ENCODE peak calls at places on chromosomes 11 and 22, in four cellular contexts. One of them, this sample, is unnamed.

GRCh38 chr22:41517172-41518047 is 26.9 kb downstream of the POLR3H start:
- DNase-seq in cardiac muscle cell: peak; percentile 70
- DNase-seq in lung: peak; percentile 77
- DNase-seq in astrocyte: no peak
- DNase-seq in this sample: peak; percentile 52

GRCh38 chr11:38476808-38477565 is 1879.0 kb upstream of the RAG2 start:
- DNase-seq in cardiac muscle cell: no peak
- DNase-seq in lung: no peak
- DNase-seq in astrocyte: peak; percentile 22
- DNase-seq in this sample: no peak

GRCh38 chr22:49975543-49976389 is 15.2 kb downstream of the PIM3 start:
- DNase-seq in astrocyte: peak; percentile 22
- DNase-seq in lung: peak; percentile 27
- DNase-seq in cardiac muscle cell: no peak
- DNase-seq in this sample: no peak

GRCh38 chr22:38872172-38872830 is at the start of gene CBX6:
- DNase-seq in lung: peak; percentile 94
- DNase-seq in astrocyte: peak; percentile 80
- DNase-seq in cardiac muscle cell: peak; percentile 97
- DNase-seq in this sample: peak; percentile 90

GRCh38 chr11:75311858-75312288 is 39.6 kb downstream of the ARRB1 start:
- DNase-seq in cardiac muscle cell: no peak
- DNase-seq in lung: peak; percentile 48
- DNase-seq in astrocyte: no peak
- DNase-seq in this sample: no peak

GRCh38 chr11:112025682-112026081 is 474 bp downstream of the DLAT start:
- DNase-seq in lung: no peak
- DNase-seq in astrocyte: peak; percentile 10
- DNase-seq in cardiac muscle cell: peak; percentile 18
- DNase-seq in this sample: peak; percentile 16

GRCh38 chr22:40009953-40010751 is 15.4 kb downstream of the FAM83F start:
- DNase-seq in astrocyte: no peak
- DNase-seq in cardiac muscle cell: no peak
- DNase-seq in lung: no peak
- DNase-seq in this sample: no peak

GRCh38 chr11:73262851-73263495 is 9.2 kb upstream of the P2RY6 start:
- DNase-seq in cardiac muscle cell: no peak
- DNase-seq in lung: no peak
- DNase-seq in astrocyte: peak; percentile 14
- DNase-seq in this sample: no peak

GRCh38 chr11:91947215-91947614 is 277.4 kb upstream of the FAT3 start:
- DNase-seq in lung: no peak
- DNase-seq in astrocyte: peak; percentile 83
- DNase-seq in cardiac muscle cell: no peak
- DNase-seq in this sample: peak; percentile 49

GRCh38 chr22:27805841-27806240 is 4.3 kb upstream of the MN1 start:
- DNase-seq in lung: no peak
- DNase-seq in astrocyte: no peak
- DNase-seq in cardiac muscle cell: no peak
- DNase-seq in this sample: no peak

GRCh38 chr22:27802389-27803079 is 978 bp upstream of the MN1 start:
- DNase-seq in lung: no peak
- DNase-seq in astrocyte: no peak
- DNase-seq in cardiac muscle cell: no peak
- DNase-seq in this sample: no peak

GRCh38 chr22:27801616-27802388 is at the start of gene MN1:
- DNase-seq in cardiac muscle cell: peak; percentile 77
- DNase-seq in lung: no peak
- DNase-seq in astrocyte: no peak
- DNase-seq in this sample: peak; percentile 57

GRCh38 chr22:27804016-27804415 is 2.5 kb upstream of the MN1 start:
- DNase-seq in cardiac muscle cell: no peak
- DNase-seq in astrocyte: no peak
- DNase-seq in lung: no peak
- DNase-seq in this sample: no peak

DNA sequence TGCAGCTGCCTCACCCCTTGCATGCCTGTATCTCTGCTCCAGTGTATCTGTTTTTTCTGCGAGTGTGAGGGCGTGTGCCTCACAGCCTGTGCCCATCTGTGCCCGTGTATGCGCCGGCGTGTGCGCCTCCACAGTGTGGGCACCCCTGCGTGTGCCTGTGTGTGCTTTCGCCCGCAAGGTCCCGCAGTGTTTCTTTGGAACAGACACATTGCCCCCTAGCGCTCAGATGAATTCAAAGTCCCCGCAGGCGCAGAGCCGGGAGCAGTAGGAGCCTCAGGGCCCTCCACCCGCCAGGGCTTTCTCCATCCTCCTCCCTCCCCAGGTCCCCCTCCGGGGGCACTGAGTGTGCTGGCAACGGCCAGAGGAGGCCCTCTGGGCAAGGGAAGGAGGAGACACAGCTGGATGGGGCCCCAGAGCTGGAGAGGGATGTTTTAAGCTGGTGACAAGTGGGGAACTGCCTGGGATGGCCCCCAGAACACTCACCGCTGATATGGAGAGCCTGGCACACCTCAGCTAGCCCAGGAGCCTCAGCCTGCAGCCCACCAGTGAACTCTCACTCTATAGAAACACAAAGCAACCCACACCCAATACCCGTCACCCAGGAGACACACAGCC is 3.2 kb upstream of the MN1 start:
- DNase-seq in lung: peak; percentile 46
- DNase-seq in astrocyte: no peak
- DNase-seq in cardiac muscle cell: peak; percentile 85
- DNase-seq in this sample: peak; percentile 20
- TF ChIP-seq CTCF in lung: peak; percentile 38
- TF ChIP-seq CTCF in astrocyte: peak; percentile 41
- TF ChIP-seq CTCF in cardiac muscle cell: peak; percentile 70
- TF ChIP-seq CTCF in this sample: peak; percentile 72

GRCh38 chr11:64762916-64763803 is 3.4 kb upstream of the PYGM start:
- DNase-seq in astrocyte: peak; percentile 76
- DNase-seq in lung: no peak
- DNase-seq in cardiac muscle cell: peak; percentile 35
- DNase-seq in this sample: no peak

GRCh38 chr11:64765841-64766682 is 6.3 kb upstream of the PYGM start:
- DNase-seq in lung: no peak
- DNase-seq in astrocyte: no peak
- DNase-seq in cardiac muscle cell: no peak
- DNase-seq in this sample: no peak

GRCh38 chr11:64763804-64764611 is 4.2 kb upstream of the PYGM start:
- DNase-seq in lung: no peak
- DNase-seq in cardiac muscle cell: peak; percentile 53
- DNase-seq in astrocyte: no peak
- DNase-seq in this sample: no peak

GRCh38 chr11:64765291-64765803 is 5.6 kb upstream of the PYGM start:
- DNase-seq in cardiac muscle cell: no peak
- DNase-seq in lung: no peak
- DNase-seq in astrocyte: no peak
- DNase-seq in this sample: no peak

DNA sequence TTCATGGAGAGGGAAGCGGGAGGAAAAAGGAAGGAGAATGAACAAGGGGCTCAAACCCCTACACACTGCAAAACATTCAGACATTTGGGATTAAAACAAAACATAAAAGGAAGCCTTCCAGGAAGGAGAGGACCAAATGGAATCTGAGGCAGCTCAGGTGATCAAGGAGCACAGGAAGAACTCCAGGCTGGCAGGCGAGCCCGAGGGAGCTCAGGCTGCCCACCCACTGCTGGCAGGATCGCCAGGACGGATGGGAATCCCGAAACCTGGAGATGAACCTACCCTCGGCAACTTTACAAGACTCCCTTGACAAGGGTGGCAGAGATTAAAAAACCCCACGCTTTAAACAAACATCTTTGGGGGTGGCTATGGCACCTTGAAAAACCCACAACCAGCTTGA is 5.0 kb upstream of the PYGM start:
- DNase-seq in lung: no peak
- DNase-seq in astrocyte: no peak
- DNase-seq in cardiac muscle cell: no peak
- DNase-seq in this sample: no peak
- H3K27ac ChIP-seq in lung: no peak overlapping the region
- H3K27ac ChIP-seq in astrocyte: no peak overlapping the region
- H3K27ac ChIP-seq in cardiac muscle cell: peak overlapping the region; percentile 90
- H3K27ac ChIP-seq in this sample: peak overlapping the region; percentile 85

DNA sequence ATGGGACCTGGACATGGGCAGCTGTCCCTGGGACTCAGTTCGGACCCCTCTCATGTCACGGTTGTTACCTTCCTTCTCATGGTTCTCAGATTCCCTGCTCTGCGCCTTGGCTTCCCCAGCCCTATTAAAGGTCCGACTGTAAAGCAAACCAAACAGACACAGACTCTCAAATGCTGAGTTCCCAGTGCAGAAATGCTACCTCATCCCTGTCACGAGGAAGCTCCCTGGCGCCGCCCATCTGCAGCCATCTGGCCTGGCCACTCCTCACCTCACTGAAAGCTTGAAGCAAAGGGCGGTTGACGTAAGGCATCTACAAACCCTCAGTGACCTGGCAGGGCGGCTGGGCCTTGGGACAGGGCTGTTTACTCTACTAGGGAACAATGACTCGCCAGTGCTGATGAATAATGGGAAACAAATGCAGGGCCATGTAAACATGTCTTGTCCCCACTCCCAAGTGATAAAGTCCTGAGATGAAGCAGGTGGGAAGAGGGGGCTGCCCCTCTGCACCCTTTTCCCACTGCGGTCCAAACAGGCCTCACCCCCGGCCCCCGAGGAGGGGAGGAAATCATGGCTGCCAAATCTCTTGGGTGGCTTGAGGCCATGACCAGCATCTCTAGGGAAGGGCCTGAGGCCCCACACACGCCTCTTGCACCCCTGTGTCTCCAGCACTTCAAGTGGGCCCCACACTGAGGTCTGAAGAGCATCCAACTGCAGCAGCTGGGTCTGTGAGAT is 49.3 kb downstream of the SCUBE1 start:
- DNase-seq in cardiac muscle cell: no peak
- DNase-seq in astrocyte: no peak
- DNase-seq in lung: peak; percentile 48
- DNase-seq in this sample: no peak
- TF ChIP-seq CTCF in cardiac muscle cell: no peak
- TF ChIP-seq CTCF in astrocyte: no peak
- TF ChIP-seq CTCF in lung: no peak
- TF ChIP-seq CTCF in this sample: no peak

GRCh38 chr11:63974259-63975143 is at the start of gene COX8A:
- DNase-seq in astrocyte: peak; percentile 99
- DNase-seq in cardiac muscle cell: peak; percentile 99
- DNase-seq in lung: peak; percentile 99
- DNase-seq in this sample: peak; percentile 99
- H3K27ac ChIP-seq in astrocyte: peak within 1 kb of the TSS; percentile 95
- H3K27ac ChIP-seq in cardiac muscle cell: peak within 1 kb of the TSS; percentile 92
- H3K27ac ChIP-seq in lung: peak within 1 kb of the TSS; percentile 100
- H3K27ac ChIP-seq in this sample: peak within 1 kb of the TSS; percentile 94

GRCh38 chr11:64268687-64269379 is 15.6 kb downstream of the BAD start:
- DNase-seq in astrocyte: peak; percentile 46
- DNase-seq in lung: no peak
- DNase-seq in cardiac muscle cell: no peak
- DNase-seq in this sample: no peak

GRCh38 chr11:64275031-64275800 is 9.2 kb downstream of the BAD start:
- DNase-seq in cardiac muscle cell: no peak
- DNase-seq in lung: no peak
- DNase-seq in astrocyte: no peak
- DNase-seq in this sample: no peak

GRCh38 chr11:64269380-64270234 is 14.9 kb downstream of the BAD start:
- DNase-seq in astrocyte: peak; percentile 100
- DNase-seq in cardiac muscle cell: peak; percentile 99
- DNase-seq in lung: peak; percentile 98
- DNase-seq in this sample: peak; percentile 91

GRCh38 chr11:64268028-64268686 is 16.3 kb downstream of the BAD start:
- DNase-seq in cardiac muscle cell: no peak
- DNase-seq in lung: no peak
- DNase-seq in astrocyte: no peak
- DNase-seq in this sample: no peak

DNA sequence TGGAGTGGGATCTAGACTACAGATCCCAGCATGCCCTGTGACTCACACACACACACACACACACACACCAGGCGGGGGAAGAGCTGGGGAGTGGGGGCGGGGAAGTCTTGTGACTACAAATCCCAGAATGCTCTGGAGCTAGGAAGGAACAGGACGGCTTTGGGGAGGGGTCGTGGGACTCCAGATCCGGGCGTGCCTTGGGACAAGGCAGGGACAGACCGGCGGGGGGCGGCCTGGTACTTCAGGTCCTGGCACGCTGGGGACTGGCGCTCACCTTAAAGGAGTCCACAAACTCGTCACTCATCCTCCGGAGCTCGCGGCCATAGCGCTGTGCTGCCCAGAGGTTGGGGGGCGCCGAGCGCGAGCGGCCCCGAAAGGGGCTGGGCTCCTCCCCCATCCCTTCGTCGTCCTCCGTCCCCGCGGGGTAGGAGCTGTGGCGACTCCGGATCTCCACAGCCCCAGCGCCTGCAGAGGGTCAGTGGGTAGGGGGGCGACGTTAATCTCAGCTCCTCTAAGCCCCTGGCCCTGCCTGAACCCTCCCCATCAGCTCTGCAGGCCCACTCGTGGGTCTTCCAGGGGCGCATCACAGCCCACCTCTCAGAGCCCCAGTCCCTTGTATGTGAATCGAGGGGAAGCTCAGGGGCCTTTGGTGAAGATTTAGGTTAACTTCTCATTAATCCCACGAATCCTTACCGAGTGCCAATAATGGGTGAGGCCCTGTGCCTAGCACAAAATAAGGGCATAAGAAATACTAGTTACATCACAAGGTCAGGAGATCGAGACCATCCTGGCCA is 12.9 kb downstream of the BAD start:
- DNase-seq in lung: peak; percentile 90
- DNase-seq in cardiac muscle cell: peak; percentile 98
- DNase-seq in astrocyte: peak; percentile 93
- DNase-seq in this sample: peak; percentile 48
- TF ChIP-seq CTCF in lung: peak; percentile 44
- TF ChIP-seq CTCF in cardiac muscle cell: peak; percentile 5
- TF ChIP-seq CTCF in astrocyte: no peak
- TF ChIP-seq CTCF in this sample: no peak

GRCh38 chr11:47216141-47216798 is 1.5 kb downstream of the DDB2 start:
- DNase-seq in lung: peak; percentile 68
- DNase-seq in cardiac muscle cell: peak; percentile 62
- DNase-seq in astrocyte: peak; percentile 89
- DNase-seq in this sample: peak; percentile 61
- H3K27ac ChIP-seq in lung: peak overlapping the region; percentile 48
- H3K27ac ChIP-seq in cardiac muscle cell: peak overlapping the region; percentile 83
- H3K27ac ChIP-seq in astrocyte: peak overlapping the region; percentile 92
- H3K27ac ChIP-seq in this sample: peak overlapping the region; percentile 99

DNA sequence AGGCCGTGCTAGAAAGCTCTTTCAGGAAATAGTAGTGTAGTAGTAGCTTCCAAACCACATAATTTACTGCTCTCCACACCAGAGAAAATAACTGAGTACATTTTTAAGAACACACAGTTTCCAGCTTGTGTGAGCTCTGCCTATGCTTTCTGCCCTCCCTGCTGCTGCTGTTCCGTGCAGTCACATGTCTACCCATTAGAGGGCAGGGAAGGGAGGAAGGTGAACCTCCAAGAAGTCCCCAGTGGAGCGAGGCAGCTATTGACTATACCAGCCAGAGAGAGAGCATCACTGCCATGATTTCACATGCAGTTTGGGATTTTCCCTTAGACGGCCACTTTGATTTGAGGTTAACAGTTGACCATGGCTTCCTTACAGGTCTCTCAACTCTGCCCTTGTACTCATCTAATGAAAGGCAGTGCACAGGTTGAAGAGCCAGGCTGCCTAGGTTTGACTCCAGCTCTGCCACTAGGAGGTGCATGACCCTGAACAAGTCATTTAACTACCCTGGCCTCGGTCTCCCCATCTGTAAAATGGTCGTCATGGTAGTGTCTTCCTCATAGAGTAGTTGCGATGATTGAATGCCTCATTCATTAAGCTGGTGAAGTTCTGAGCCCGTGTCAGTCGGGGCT is 19.7 kb upstream of the CTTN start:
- DNase-seq in astrocyte: no peak
- DNase-seq in cardiac muscle cell: no peak
- DNase-seq in lung: no peak
- DNase-seq in this sample: no peak
- TF ChIP-seq CTCF in astrocyte: no peak
- TF ChIP-seq CTCF in cardiac muscle cell: no peak
- TF ChIP-seq CTCF in lung: no peak
- TF ChIP-seq CTCF in this sample: no peak

GRCh38 chr11:67372993-67373915 is at the start of gene CLCF1:
- DNase-seq in cardiac muscle cell: peak; percentile 67
- DNase-seq in astrocyte: peak; percentile 87
- DNase-seq in lung: peak; percentile 75
- DNase-seq in this sample: peak; percentile 77
- H3K27ac ChIP-seq in cardiac muscle cell: no peak within 1 kb of the TSS
- H3K27ac ChIP-seq in astrocyte: peak within 1 kb of the TSS; percentile 95
- H3K27ac ChIP-seq in lung: peak within 1 kb of the TSS; percentile 93
- H3K27ac ChIP-seq in this sample: peak within 1 kb of the TSS; percentile 97